ENCODE peak calls at places on chromosomes 6 and 20, in eight cellular contexts. K, Y, U, S, A, E, O and C are unnamed samples.
A peak's percentile ranks its signal among the peaks of the same experiment; 100 is the strongest.

GRCh38 chr6:100134703-100135102 is 140.7 kb upstream of the MCHR2 start:
- DNase-seq in K (no peak), Y (no peak), U (no peak), S (no peak), A (no peak), E (no peak), O (no peak), C (peak; percentile 64)

GRCh38 chr6:91132461-91132860 is 545.6 kb upstream of the MAP3K7 start:
- DNase-seq in K (no peak), Y (no peak), U (no peak), S (no peak), A (no peak), E (no peak), O (no peak), C (peak; percentile 43)

GRCh38 chr6:24344981-24345380 is 12.9 kb downstream of the DCDC2 start:
- DNase-seq in K (no peak), Y (no peak), U (no peak), S (no peak), A (no peak), E (no peak), O (no peak), C (no peak)

GRCh38 chr6:158409451-158409850 is 97.2 kb downstream of the TULP4 start:
- DNase-seq in K (no peak), Y (peak; percentile 45), U (no peak), S (no peak), A (no peak), E (peak; percentile 25), O (no peak), C (no peak)

GRCh38 chr6:34146801-34147592 is 1.1 kb upstream of the GRM4 start:
- DNase-seq in K (no peak), Y (peak; percentile 25), U (no peak), S (no peak), A (peak; percentile 35), E (no peak), O (no peak), C (no peak)

GRCh38 chr20:10309326-10309725 is 90.7 kb downstream of the SNAP25 start:
- DNase-seq in K (no peak), Y (no peak), U (no peak), S (no peak), A (no peak), E (no peak), O (no peak), C (no peak)

GRCh38 chr6:133512410-133513016 is 271.4 kb downstream of the EYA4 start:
- DNase-seq in K (no peak), Y (peak; percentile 35), U (peak; percentile 64), S (no peak), A (no peak), E (no peak), O (peak; percentile 66), C (peak; percentile 80)

GRCh38 chr6:7254980-7255825 is 57.8 kb downstream of the SSR1 start:
- DNase-seq in K (no peak), Y (peak; percentile 51), U (no peak), S (no peak), A (no peak), E (peak; percentile 28), O (no peak), C (no peak)

GRCh38 chr20:19368351-19368750 is 155.9 kb downstream of the SLC24A3 start:
- DNase-seq in K (no peak), Y (no peak), U (no peak), S (no peak), A (no peak), E (no peak), O (no peak), C (no peak)

GRCh38 chr20:49280463-49281058 is 2.7 kb upstream of the ZNFX1 start:
- DNase-seq in K (no peak), Y (no peak), U (no peak), S (no peak), A (no peak), E (no peak), O (no peak), C (no peak)

GRCh38 chr20:49278036-49278816 is at the start of gene ZNFX1:
- DNase-seq in K (peak; percentile 98), Y (peak; percentile 99), U (peak; percentile 98), S (peak; percentile 97), A (peak; percentile 100), E (peak; percentile 99), O (peak; percentile 99), C (peak; percentile 99)

GRCh38 chr20:49281059-49281912 is 3.4 kb upstream of the ZNFX1 start:
- DNase-seq in K (no peak), Y (no peak), U (no peak), S (no peak), A (no peak), E (no peak), O (no peak), C (peak; percentile 61)

GRCh38 chr20:49278817-49279676 is 1.2 kb upstream of the ZNFX1 start:
- DNase-seq in K (no peak), Y (no peak), U (no peak), S (no peak), A (no peak), E (no peak), O (no peak), C (peak; percentile 48)

DNA sequence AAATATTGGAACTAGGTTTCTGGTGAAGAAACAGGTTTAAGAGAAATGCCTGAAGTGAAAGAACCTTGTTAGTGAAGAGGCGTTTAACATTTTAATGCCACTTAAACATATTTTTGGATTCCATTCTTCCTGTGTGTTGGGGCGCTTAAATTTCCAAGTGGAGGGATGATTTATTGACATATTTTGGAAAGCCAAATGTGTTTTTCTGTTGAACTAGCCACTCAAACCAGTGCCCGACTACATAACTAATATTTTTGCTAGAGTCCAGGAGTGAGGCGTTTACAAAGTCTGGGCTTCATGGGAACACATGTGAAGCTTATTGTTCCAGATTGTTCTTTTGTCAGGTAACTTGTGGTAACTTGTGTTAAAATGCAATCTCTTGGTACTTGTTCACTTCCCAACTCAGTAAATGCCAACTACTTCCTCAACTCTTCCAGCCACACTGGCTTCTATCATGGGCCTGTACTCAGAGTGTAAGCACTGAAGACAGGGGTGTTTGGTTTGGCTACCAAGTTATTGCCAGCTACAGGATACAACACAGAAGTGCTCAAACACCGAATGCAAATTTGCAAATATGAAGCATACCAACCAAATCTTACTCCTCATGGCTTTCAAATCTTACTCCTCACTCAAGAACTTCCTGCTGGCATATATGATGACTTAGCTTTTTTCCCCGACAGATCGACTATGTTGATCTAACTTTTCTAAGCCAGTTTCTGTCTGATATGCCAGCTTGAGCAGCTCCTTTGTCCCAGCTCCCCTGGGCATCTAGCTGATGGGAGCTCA is 2.0 kb upstream of the ZNFX1 start:
- DNase-seq in K (no peak), Y (no peak), U (no peak), S (no peak), A (no peak), E (no peak), O (no peak), C (no peak)
- H3K4me1 ChIP-seq in K (no peaks in the 10 kb centered on the region), Y (peaks cover 62% of the 10 kb centered on the region), U (no peaks in the 10 kb centered on the region), S (peaks cover 63% of the 10 kb centered on the region), A (peaks cover 2% of the 10 kb centered on the region), E (peaks cover 87% of the 10 kb centered on the region), O (no peaks in the 10 kb centered on the region), C (peaks cover 21% of the 10 kb centered on the region)

GRCh38 chr20:62195072-62195400 is 12.2 kb downstream of the MTG2 start:
- DNase-seq in K (no peak), Y (no peak), U (no peak), S (no peak), A (no peak), E (no peak), O (no peak), C (no peak)
- H3K4me1 ChIP-seq in K (no peaks in the 10 kb centered on the region), Y (no peaks in the 10 kb centered on the region), U (no peaks in the 10 kb centered on the region), S (no peaks in the 10 kb centered on the region), A (no peaks in the 10 kb centered on the region), E (peaks cover 28% of the 10 kb centered on the region), O (no peaks in the 10 kb centered on the region), C (no peaks in the 10 kb centered on the region)

GRCh38 chr6:111607279-111607678 is 1.6 kb upstream of the TRAF3IP2 start:
- DNase-seq in K (no peak), Y (no peak), U (no peak), S (no peak), A (no peak), E (no peak), O (no peak), C (no peak)

GRCh38 chr6:111610548-111611172 is 5.0 kb upstream of the TRAF3IP2 start:
- DNase-seq in K (no peak), Y (no peak), U (no peak), S (no peak), A (no peak), E (no peak), O (no peak), C (no peak)

GRCh38 chr6:111606620-111607115 is 990 bp upstream of the TRAF3IP2 start:
- DNase-seq in K (no peak), Y (no peak), U (no peak), S (no peak), A (no peak), E (no peak), O (no peak), C (no peak)

GRCh38 chr6:111612379-111612778 is 6.7 kb upstream of the TRAF3IP2 start:
- DNase-seq in K (no peak), Y (no peak), U (no peak), S (no peak), A (no peak), E (no peak), O (no peak), C (no peak)

GRCh38 chr6:111609827-111610526 is 4.3 kb upstream of the TRAF3IP2 start:
- DNase-seq in K (no peak), Y (no peak), U (no peak), S (no peak), A (no peak), E (no peak), O (no peak), C (no peak)
- H3K4me1 ChIP-seq in K (no peaks in the 10 kb centered on the region), Y (peaks cover 5% of the 10 kb centered on the region), U (peaks cover 14% of the 10 kb centered on the region), S (peaks cover 2% of the 10 kb centered on the region), A (no peaks in the 10 kb centered on the region), E (peaks cover 15% of the 10 kb centered on the region), O (no peaks in the 10 kb centered on the region), C (peaks cover 5% of the 10 kb centered on the region)

GRCh38 chr20:20410678-20411077 is 42.8 kb downstream of the INSM1 start:
- DNase-seq in K (no peak), Y (peak; percentile 71), U (peak; percentile 54), S (no peak), A (no peak), E (peak; percentile 58), O (no peak), C (peak; percentile 71)

GRCh38 chr20:20411382-20411781 is 43.5 kb downstream of the INSM1 start:
- DNase-seq in K (no peak), Y (no peak), U (no peak), S (no peak), A (no peak), E (no peak), O (no peak), C (no peak)

GRCh38 chr20:20412750-20413149 is 44.8 kb downstream of the INSM1 start:
- DNase-seq in K (no peak), Y (no peak), U (no peak), S (no peak), A (no peak), E (no peak), O (no peak), C (no peak)

GRCh38 chr20:20413801-20414200 is 45.9 kb downstream of the INSM1 start:
- DNase-seq in K (no peak), Y (no peak), U (no peak), S (no peak), A (no peak), E (no peak), O (no peak), C (peak; percentile 28)

DNA sequence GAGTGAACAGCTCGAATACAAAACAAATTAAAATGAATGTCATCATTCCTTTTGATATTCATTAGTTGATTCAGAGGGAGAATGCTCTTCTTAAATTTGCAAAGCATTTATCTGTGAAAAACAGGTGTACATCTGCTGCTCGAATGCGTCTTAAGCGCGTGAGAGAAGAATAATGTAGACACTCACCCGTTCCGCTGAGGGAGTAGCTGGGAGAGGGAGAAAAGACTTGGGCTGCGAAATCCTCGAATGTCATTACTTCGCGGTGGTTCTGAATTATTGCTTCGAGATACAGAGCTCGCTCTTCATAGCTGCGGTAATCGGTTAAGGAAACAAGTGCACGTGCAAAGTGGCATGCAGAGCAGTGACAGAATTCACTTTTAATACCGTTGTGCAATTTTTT is 43.9 kb downstream of the INSM1 start:
- DNase-seq in K (no peak), Y (no peak), U (no peak), S (no peak), A (no peak), E (no peak), O (no peak), C (no peak)
- H3K4me1 ChIP-seq in K (no peaks in the 10 kb centered on the region), Y (peaks cover 11% of the 10 kb centered on the region), U (peaks cover 59% of the 10 kb centered on the region), S (no peaks in the 10 kb centered on the region), A (no peaks in the 10 kb centered on the region), E (peaks cover 24% of the 10 kb centered on the region), O (no peaks in the 10 kb centered on the region), C (peaks cover 13% of the 10 kb centered on the region)